ENCODE peak calls at places on chromosomes 7 and 10, in seven cellular contexts. One of them, this sample, is unnamed.

GRCh38 chr7:30453859-30454258 is 24.7 kb downstream of the NOD1 start:
- DNase-seq in stimulated activated CD8-positive, alpha-beta memory T cell treated with anti-CD3 and anti-CD28 coated beads, Interleukin-2, amount 100 ng/mL, for 1 hour: no peak
- DNase-seq in Ammon's horn: no peak
- DNase-seq in cardiac septum: no peak
- DNase-seq in lower lobe of right lung: no peak
- DNase-seq in choroid plexus epithelial cell: peak
- DNase-seq in activated CD8-positive, alpha-beta memory T cell treated with anti-CD3 and anti-CD28 coated beads, Interleukin-2, amount 50 U/mL, for 48 hours: no peak
- DNase-seq in this sample: no peak

GRCh38 chr10:118259288-118259906 is 82.7 kb downstream of the FAM204A start:
- DNase-seq in lower lobe of right lung: no peak
- DNase-seq in cardiac septum: no peak
- DNase-seq in stimulated activated CD8-positive, alpha-beta memory T cell treated with anti-CD3 and anti-CD28 coated beads, Interleukin-2, amount 100 ng/mL, for 1 hour: no peak
- DNase-seq in choroid plexus epithelial cell: peak
- DNase-seq in activated CD8-positive, alpha-beta memory T cell treated with anti-CD3 and anti-CD28 coated beads, Interleukin-2, amount 50 U/mL, for 48 hours: peak
- DNase-seq in Ammon's horn: peak
- DNase-seq in this sample: peak

GRCh38 chr7:53800746-53801145 is 741.4 kb upstream of the VSTM2A start:
- DNase-seq in activated CD8-positive, alpha-beta memory T cell treated with anti-CD3 and anti-CD28 coated beads, Interleukin-2, amount 50 U/mL, for 48 hours: no peak
- DNase-seq in lower lobe of right lung: no peak
- DNase-seq in stimulated activated CD8-positive, alpha-beta memory T cell treated with anti-CD3 and anti-CD28 coated beads, Interleukin-2, amount 100 ng/mL, for 1 hour: no peak
- DNase-seq in cardiac septum: no peak
- DNase-seq in Ammon's horn: no peak
- DNase-seq in choroid plexus epithelial cell: peak
- DNase-seq in this sample: no peak

GRCh38 chr7:23658831-23659427 is 21.1 kb upstream of the FAM221A start:
- DNase-seq in cardiac septum: no peak
- DNase-seq in Ammon's horn: no peak
- DNase-seq in stimulated activated CD8-positive, alpha-beta memory T cell treated with anti-CD3 and anti-CD28 coated beads, Interleukin-2, amount 100 ng/mL, for 1 hour: no peak
- DNase-seq in lower lobe of right lung: no peak
- DNase-seq in choroid plexus epithelial cell: no peak
- DNase-seq in activated CD8-positive, alpha-beta memory T cell treated with anti-CD3 and anti-CD28 coated beads, Interleukin-2, amount 50 U/mL, for 48 hours: no peak
- DNase-seq in this sample: no peak

GRCh38 chr7:128794020-128794419 is 2.3 kb downstream of the CCDC136 start:
- DNase-seq in Ammon's horn: no peak
- DNase-seq in lower lobe of right lung: no peak
- DNase-seq in activated CD8-positive, alpha-beta memory T cell treated with anti-CD3 and anti-CD28 coated beads, Interleukin-2, amount 50 U/mL, for 48 hours: no peak
- DNase-seq in choroid plexus epithelial cell: no peak
- DNase-seq in stimulated activated CD8-positive, alpha-beta memory T cell treated with anti-CD3 and anti-CD28 coated beads, Interleukin-2, amount 100 ng/mL, for 1 hour: no peak
- DNase-seq in cardiac septum: no peak
- DNase-seq in this sample: no peak

GRCh38 chr10:79381804-79382221 is 34.5 kb downstream of the PPIF start:
- DNase-seq in Ammon's horn: peak
- DNase-seq in lower lobe of right lung: peak
- DNase-seq in activated CD8-positive, alpha-beta memory T cell treated with anti-CD3 and anti-CD28 coated beads, Interleukin-2, amount 50 U/mL, for 48 hours: peak
- DNase-seq in cardiac septum: peak
- DNase-seq in choroid plexus epithelial cell: peak
- DNase-seq in stimulated activated CD8-positive, alpha-beta memory T cell treated with anti-CD3 and anti-CD28 coated beads, Interleukin-2, amount 100 ng/mL, for 1 hour: no peak
- DNase-seq in this sample: peak

GRCh38 chr10:129467346-129468119 is 492 bp downstream of the MGMT start:
- DNase-seq in activated CD8-positive, alpha-beta memory T cell treated with anti-CD3 and anti-CD28 coated beads, Interleukin-2, amount 50 U/mL, for 48 hours: no peak
- DNase-seq in Ammon's horn: no peak
- DNase-seq in choroid plexus epithelial cell: peak
- DNase-seq in stimulated activated CD8-positive, alpha-beta memory T cell treated with anti-CD3 and anti-CD28 coated beads, Interleukin-2, amount 100 ng/mL, for 1 hour: no peak
- DNase-seq in cardiac septum: no peak
- DNase-seq in lower lobe of right lung: peak
- DNase-seq in this sample: no peak

GRCh38 chr10:113520606-113521481 is 32.0 kb upstream of the HABP2 start:
- DNase-seq in Ammon's horn: peak
- DNase-seq in stimulated activated CD8-positive, alpha-beta memory T cell treated with anti-CD3 and anti-CD28 coated beads, Interleukin-2, amount 100 ng/mL, for 1 hour: no peak
- DNase-seq in lower lobe of right lung: peak
- DNase-seq in choroid plexus epithelial cell: peak
- DNase-seq in activated CD8-positive, alpha-beta memory T cell treated with anti-CD3 and anti-CD28 coated beads, Interleukin-2, amount 50 U/mL, for 48 hours: no peak
- DNase-seq in cardiac septum: no peak
- DNase-seq in this sample: peak

GRCh38 chr10:123380491-123381085 is 226.4 kb downstream of the BUB3 start:
- DNase-seq in stimulated activated CD8-positive, alpha-beta memory T cell treated with anti-CD3 and anti-CD28 coated beads, Interleukin-2, amount 100 ng/mL, for 1 hour: no peak
- DNase-seq in cardiac septum: no peak
- DNase-seq in Ammon's horn: peak
- DNase-seq in choroid plexus epithelial cell: peak
- DNase-seq in activated CD8-positive, alpha-beta memory T cell treated with anti-CD3 and anti-CD28 coated beads, Interleukin-2, amount 50 U/mL, for 48 hours: no peak
- DNase-seq in lower lobe of right lung: no peak
- DNase-seq in this sample: no peak

GRCh38 chr10:133212853-133213494 is 17.0 kb upstream of the UTF1 start:
- DNase-seq in lower lobe of right lung: no peak
- DNase-seq in cardiac septum: no peak
- DNase-seq in activated CD8-positive, alpha-beta memory T cell treated with anti-CD3 and anti-CD28 coated beads, Interleukin-2, amount 50 U/mL, for 48 hours: no peak
- DNase-seq in choroid plexus epithelial cell: no peak
- DNase-seq in stimulated activated CD8-positive, alpha-beta memory T cell treated with anti-CD3 and anti-CD28 coated beads, Interleukin-2, amount 100 ng/mL, for 1 hour: no peak
- DNase-seq in Ammon's horn: no peak
- DNase-seq in this sample: no peak

GRCh38 chr10:71132321-71132810 is 80.0 kb upstream of the UNC5B start:
- DNase-seq in stimulated activated CD8-positive, alpha-beta memory T cell treated with anti-CD3 and anti-CD28 coated beads, Interleukin-2, amount 100 ng/mL, for 1 hour: no peak
- DNase-seq in activated CD8-positive, alpha-beta memory T cell treated with anti-CD3 and anti-CD28 coated beads, Interleukin-2, amount 50 U/mL, for 48 hours: no peak
- DNase-seq in choroid plexus epithelial cell: no peak
- DNase-seq in lower lobe of right lung: no peak
- DNase-seq in Ammon's horn: no peak
- DNase-seq in cardiac septum: no peak
- DNase-seq in this sample: peak

This sample was measured in ecto neural progenitor cell.